ENCODE peak calls at places on chromosomes 6 and 20, in eight cellular contexts. L is H7, A is breast epithelium, U is GOT3, N is fibroblast of lung, M is neural crest cell, Q is GM13977, C is ELR. F is an unnamed sample.
A peak's percentile ranks its signal among the peaks of the same experiment; 100 is the strongest.

GRCh38 chr6:133764011-133764812 is 124.7 kb upstream of the TCF21 start:
- DNase-seq in M (no peak), L (no peak), N (peak; percentile 81), A (no peak), C (peak; percentile 40), Q (no peak), U (no peak), F (no peak)

GRCh38 chr6:149500085-149500484 is 15.3 kb upstream of the ZC3H12D start:
- DNase-seq in U (no peak), C (no peak), A (no peak), M (no peak), N (no peak), Q (no peak), L (no peak), F (no peak)

GRCh38 chr20:43987531-43987930 is 72.9 kb downstream of the TOX2 start:
- DNase-seq in A (no peak), L (no peak), Q (no peak), C (no peak), M (no peak), N (no peak), U (no peak), F (no peak)

GRCh38 chr20:63775096-63775978 is 35.8 kb downstream of the SLC2A4RG start:
- DNase-seq in U (no peak), Q (no peak), A (no peak), M (peak; percentile 85), C (peak; percentile 45), N (peak; percentile 31), L (peak; percentile 99), F (peak; percentile 90)

GRCh38 chr6:113953346-113953745 is 17.6 kb downstream of the HDAC2 start:
- DNase-seq in M (no peak), U (no peak), L (no peak), C (peak; percentile 72), N (peak; percentile 10), Q (no peak), A (no peak), F (no peak)

GRCh38 chr6:15870354-15871043 is 207.7 kb upstream of the DTNBP1 start:
- DNase-seq in L (no peak), Q (no peak), U (no peak), M (no peak), N (peak; percentile 33), C (peak; percentile 33), A (no peak), F (no peak)

GRCh38 chr20:46945465-46945864 is 50.8 kb downstream of the EYA2 start:
- DNase-seq in M (no peak), Q (no peak), U (no peak), N (no peak), C (no peak), L (peak; percentile 36), A (no peak), F (no peak)

GRCh38 chr6:109718991-109719390 is 27.9 kb downstream of the FIG4 start:
- DNase-seq in M (no peak), C (peak; percentile 24), U (no peak), L (no peak), N (peak; percentile 17), Q (no peak), A (no peak), F (no peak)

GRCh38 chr6:163944897-163945296 is 530.4 kb downstream of the QKI start:
- DNase-seq in M (no peak), C (no peak), L (no peak), Q (no peak), A (no peak), U (no peak), N (no peak), F (peak; percentile 56)

GRCh38 chr6:118768904-118769325 is 117.5 kb upstream of the CEP85L start:
- DNase-seq in U (no peak), L (no peak), M (no peak), A (no peak), Q (no peak), C (no peak), N (no peak), F (no peak)

GRCh38 chr6:138691595-138692057 is 81.9 kb upstream of the CCDC28A start:
- DNase-seq in Q (no peak), M (peak; percentile 4), L (peak; percentile 59), N (peak; percentile 78), C (peak; percentile 72), A (peak; percentile 29), U (no peak), F (no peak)

GRCh38 chr20:62377615-62378085 is 9.3 kb upstream of the RPS21 start:
- DNase-seq in A (no peak), N (no peak), L (no peak), Q (no peak), U (no peak), M (no peak), C (no peak), F (no peak)

GRCh38 chr20:33649201-33649631 is 12.9 kb upstream of the C20orf144 start:
- DNase-seq in C (no peak), A (no peak), N (peak; percentile 66), U (no peak), Q (no peak), M (no peak), L (peak; percentile 68), F (no peak)

GRCh38 chr6:40893021-40893420 is 146.0 kb downstream of the UNC5CL start:
- DNase-seq in C (no peak), U (no peak), A (no peak), N (no peak), Q (no peak), M (no peak), L (no peak), F (no peak)

GRCh38 chr6:136113736-136114173 is 136.4 kb downstream of the MTFR2 start:
- DNase-seq in Q (no peak), U (no peak), L (peak; percentile 7), M (peak; percentile 29), A (no peak), N (peak; percentile 75), C (peak; percentile 83), F (peak; percentile 73)

GRCh38 chr20:36099106-36099505 is 55.4 kb upstream of the EPB41L1 start:
- DNase-seq in L (no peak), Q (no peak), C (no peak), A (no peak), M (no peak), U (no peak), N (no peak), F (no peak)

GRCh38 chr6:31687321-31687720 is 6.5 kb upstream of the LY6G5C start:
- DNase-seq in N (no peak), C (no peak), M (no peak), A (no peak), U (no peak), Q (no peak), L (no peak), F (no peak)

GRCh38 chr20:49518576-49518975 is 36.1 kb upstream of the KCNB1 start:
- DNase-seq in M (no peak), N (no peak), L (peak; percentile 4), C (no peak), U (no peak), Q (no peak), A (no peak), F (no peak)

GRCh38 chr6:154805288-154805911 is 72.2 kb downstream of the SCAF8 start:
- DNase-seq in Q (peak; percentile 25), U (no peak), A (no peak), L (peak; percentile 10), C (peak; percentile 73), N (peak; percentile 80), M (no peak), F (no peak)

GRCh38 chr6:31203345-31203979 is 33.0 kb upstream of the POU5F1 start:
- DNase-seq in A (peak; percentile 54), N (peak; percentile 58), L (no peak), M (no peak), C (peak; percentile 97), Q (no peak), U (no peak), F (no peak)

GRCh38 chr20:14062786-14063185 is 67.5 kb downstream of the MACROD2 start:
- DNase-seq in Q (no peak), C (no peak), A (no peak), U (no peak), N (peak; percentile 6), L (no peak), M (no peak), F (no peak)

F was measured in ecto neural progenitor cell.